ENCODE peak calls at places on chromosome 20, in four cellular contexts. G is stomach, W is Panc1, A is WERI-Rb-1. H is an unnamed sample.

GRCh38 chr20:41738584-41739193 is 120.5 kb upstream of the CHD6 start:
- DNase-seq in G (peak), W (peak), A (peak), H (peak)

GRCh38 chr20:59051666-59052065 is 9.1 kb upstream of the PRELID3B start:
- DNase-seq in G (no peak), W (no peak), A (peak), H (no peak)

GRCh38 chr20:4173142-4173541 is 157.8 kb upstream of the RNF24 start:
- DNase-seq in G (no peak), W (no peak), A (no peak), H (no peak)

GRCh38 chr20:38676576-38676975 is 47.7 kb upstream of the SLC32A1 start:
- DNase-seq in G (no peak), W (no peak), A (peak), H (no peak)

GRCh38 chr20:63641146-63641791 is 12.0 kb downstream of the STMN3 start:
- DNase-seq in G (no peak), W (no peak), A (no peak), H (no peak)

GRCh38 chr20:63846128-63846771 is 15.0 kb upstream of the ABHD16B start:
- DNase-seq in G (no peak), W (no peak), A (peak), H (no peak)

GRCh38 chr20:4151342-4151741 is 136.0 kb upstream of the RNF24 start:
- DNase-seq in G (no peak), W (no peak), A (no peak), H (no peak)

GRCh38 chr20:50577175-50578018 is 67.2 kb downstream of the PTPN1 start:
- DNase-seq in G (peak), W (no peak), A (no peak), H (no peak)

GRCh38 chr20:46629341-46629740 is 21.9 kb downstream of the SLC13A3 start:
- DNase-seq in G (no peak), W (no peak), A (no peak), H (no peak)

GRCh38 chr20:461254-462198 is 807 bp downstream of the TBC1D20 start:
- DNase-seq in G (peak), W (no peak), A (peak), H (peak)

GRCh38 chr20:52379723-52380336 is 188.3 kb upstream of the ZFP64 start:
- DNase-seq in G (peak), W (peak), A (peak), H (peak)

GRCh38 chr20:21291026-21291425 is 12.1 kb upstream of the XRN2 start:
- DNase-seq in G (no peak), W (peak), A (no peak), H (no peak)

GRCh38 chr20:15100506-15101160 is 763.2 kb upstream of the FLRT3 start:
- DNase-seq in G (no peak), W (no peak), A (no peak), H (no peak)

GRCh38 chr20:33649201-33649631 is 12.9 kb upstream of the C20orf144 start:
- DNase-seq in G (peak), W (no peak), A (peak), H (no peak)

GRCh38 chr20:26276811-26277210 is 580.2 kb upstream of the ZNF337 start:
- DNase-seq in G (no peak), W (no peak), A (peak), H (no peak)

GRCh38 chr20:32029561-32029960 is 19.3 kb downstream of the CCM2L start:
- DNase-seq in G (no peak), W (no peak), A (no peak), H (no peak)

GRCh38 chr20:32027653-32028052 is 17.4 kb downstream of the CCM2L start:
- DNase-seq in G (no peak), W (no peak), A (no peak), H (no peak)

GRCh38 chr20:32021091-32021490 is 10.9 kb downstream of the CCM2L start:
- DNase-seq in G (no peak), W (no peak), A (no peak), H (no peak)

GRCh38 chr20:32028647-32029372 is 18.6 kb downstream of the CCM2L start:
- DNase-seq in G (no peak), W (no peak), A (peak), H (no peak)

GRCh38 chr20:32024683-32025295 is 14.6 kb downstream of the CCM2L start:
- DNase-seq in G (no peak), W (no peak), A (no peak), H (no peak)
- TF ChIP-seq CTCF in G (no peak), W (no peak), A (no peak), H (no peak)

GRCh38 chr20:5945963-5946362 is 4.4 kb downstream of the TRMT6 start:
- DNase-seq in G (no peak), W (peak), A (no peak), H (no peak)

GRCh38 chr20:5947276-5947675 is 3.1 kb downstream of the TRMT6 start:
- DNase-seq in G (no peak), W (no peak), A (no peak), H (no peak)

GRCh38 chr20:5949943-5950270 is 426 bp downstream of the TRMT6 start:
- DNase-seq in G (no peak), W (no peak), A (no peak), H (no peak)

GRCh38 chr20:5950271-5951031 is at the start of the genes MCM8 and TRMT6:
- DNase-seq in G (peak), W (peak), A (peak), H (peak)
- TF ChIP-seq CTCF in G (no peak), W (no peak), A (no peak), H (no peak)

GRCh38 chr20:36466089-36466488 is 75.2 kb upstream of the MYL9 start:
- DNase-seq in G (no peak), W (no peak), A (no peak), H (no peak)

GRCh38 chr20:36467076-36467999 is 74.0 kb upstream of the MYL9 start:
- DNase-seq in G (peak), W (no peak), A (peak), H (no peak)

GRCh38 chr20:36462440-36463211 is 78.7 kb upstream of the MYL9 start:
- DNase-seq in G (peak), W (no peak), A (no peak), H (no peak)

GRCh38 chr20:36463212-36464061 is 77.9 kb upstream of the MYL9 start:
- DNase-seq in G (no peak), W (no peak), A (no peak), H (no peak)

GRCh38 chr20:36465109-36466080 is 75.9 kb upstream of the MYL9 start:
- DNase-seq in G (peak), W (peak), A (no peak), H (no peak)
- TF ChIP-seq CTCF in G (no peak), W (no peak), A (no peak), H (no peak)

GRCh38 chr20:18956878-18957277 is 143.3 kb downstream of the SCP2D1 start:
- DNase-seq in G (no peak), W (no peak), A (no peak), H (no peak)
- TF ChIP-seq CTCF in G (no peak), W (no peak), A (no peak), H (no peak)

GRCh38 chr20:19784511-19785172 is 26.6 kb downstream of the RIN2 start:
- DNase-seq in G (peak), W (peak), A (peak), H (no peak)

GRCh38 chr20:19785886-19786285 is 27.8 kb downstream of the RIN2 start:
- DNase-seq in G (no peak), W (no peak), A (no peak), H (no peak)

GRCh38 chr20:19783966-19784401 is 25.9 kb downstream of the RIN2 start:
- DNase-seq in G (peak), W (no peak), A (no peak), H (no peak)

GRCh38 chr20:19786311-19786710 is 28.3 kb downstream of the RIN2 start:
- DNase-seq in G (no peak), W (no peak), A (no peak), H (no peak)

DNA sequence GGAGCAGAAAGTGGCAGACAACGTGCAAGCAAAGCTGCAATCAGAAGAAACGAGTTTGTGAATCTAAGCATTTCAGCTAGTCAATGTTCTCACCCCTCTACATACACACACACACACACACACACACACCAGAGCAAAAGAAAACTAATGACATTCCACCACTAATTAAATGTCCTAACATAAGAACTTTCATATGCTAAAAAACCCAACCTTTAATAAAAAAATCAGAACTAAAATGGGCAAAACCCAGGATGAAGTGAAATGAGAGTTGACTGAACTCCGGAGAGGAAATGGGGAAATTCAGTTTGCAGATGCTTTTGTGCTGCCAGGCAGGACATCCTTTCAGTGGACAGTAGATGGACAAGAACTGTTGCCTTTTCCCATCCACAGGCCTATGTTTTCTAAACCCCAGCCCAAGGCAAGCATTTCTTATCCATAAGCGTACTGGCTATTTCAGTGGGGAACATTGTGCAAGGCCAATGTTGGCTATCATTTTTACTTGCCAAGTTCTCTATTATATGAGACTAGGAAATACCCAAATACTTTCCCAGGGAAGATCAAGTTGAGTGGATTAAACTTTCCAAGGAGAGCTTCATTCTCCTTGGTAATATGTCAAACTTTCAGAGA is 27.2 kb downstream of the RIN2 start:
- DNase-seq in G (no peak), W (no peak), A (no peak), H (no peak)
- TF ChIP-seq CTCF in G (no peak), W (peak), A (no peak), H (no peak)

GRCh38 chr20:25059487-25059820 is 1.5 kb upstream of the ACSS1 start:
- DNase-seq in G (peak), W (no peak), A (no peak), H (no peak)

GRCh38 chr20:25059866-25060465 is 2.0 kb upstream of the ACSS1 start:
- DNase-seq in G (peak), W (no peak), A (no peak), H (no peak)

GRCh38 chr20:25058051-25058796 is at the start of gene ACSS1:
- DNase-seq in G (peak), W (no peak), A (peak), H (no peak)

GRCh38 chr20:25057234-25058050 is 497 bp downstream of the ACSS1 start:
- DNase-seq in G (peak), W (no peak), A (peak), H (no peak)

GRCh38 chr20:25058797-25059486 is 1.0 kb upstream of the ACSS1 start:
- DNase-seq in G (peak), W (no peak), A (no peak), H (no peak)
- TF ChIP-seq CTCF in G (no peak), W (no peak), A (no peak), H (no peak)

GRCh38 chr20:57609842-57610167 is 10.4 kb downstream of the ZBP1 start:
- DNase-seq in G (no peak), W (no peak), A (no peak), H (no peak)
- TF ChIP-seq CTCF in G (no peak), W (no peak), A (peak), H (no peak)

GRCh38 chr20:55417797-55418196 is 587.5 kb downstream of the CBLN4 start:
- DNase-seq in G (no peak), W (no peak), A (no peak), H (no peak)

GRCh38 chr20:55415567-55416142 is 589.7 kb downstream of the CBLN4 start:
- DNase-seq in G (no peak), W (peak), A (no peak), H (no peak)
- TF ChIP-seq CTCF in G (no peak), W (peak), A (peak), H (peak)

H was measured in mesothelial cell of epicardium.